ENCODE peak calls at places on chromosome 18, in four cellular contexts. O, W, D and P are unnamed samples.
A peak's percentile ranks its signal among the peaks of the same experiment; 100 is the strongest.

GRCh38 chr18:67875936-67876335 is 359.4 kb upstream of the DSEL start:
- DNase-seq in O (no peak), W (no peak), D (no peak), P (no peak)

GRCh38 chr18:57832730-57833129 is 29.6 kb upstream of the ATP8B1 start:
- DNase-seq in O (no peak), W (no peak), D (no peak), P (no peak)

GRCh38 chr18:56815926-56816325 is 164.8 kb downstream of the WDR7 start:
- DNase-seq in O (no peak), W (no peak), D (no peak), P (no peak)

GRCh38 chr18:48470484-48471180 is 61.4 kb upstream of the ZBTB7C start:
- DNase-seq in O (no peak), W (no peak), D (no peak), P (no peak)

GRCh38 chr18:79401494-79402208 is 5.9 kb downstream of the NFATC1 start:
- DNase-seq in O (no peak), W (no peak), D (no peak), P (no peak)

GRCh38 chr18:49560277-49561126 is 1.4 kb upstream of the LIPG start:
- DNase-seq in O (peak; percentile 48), W (peak; percentile 7), D (peak; percentile 64), P (peak; percentile 8)

GRCh38 chr18:32437080-32437834 is 33.4 kb downstream of the GAREM1 start:
- DNase-seq in O (no peak), W (no peak), D (no peak), P (no peak)

GRCh38 chr18:74665905-74666304 is 68.2 kb downstream of the ZNF407 start:
- DNase-seq in O (no peak), W (no peak), D (no peak), P (no peak)

GRCh38 chr18:9808530-9809241 is 77.1 kb upstream of the TXNDC2 start:
- DNase-seq in O (no peak), W (no peak), D (no peak), P (no peak)

GRCh38 chr18:77071061-77071460 is 61.5 kb downstream of the MBP start:
- DNase-seq in O (no peak), W (no peak), D (no peak), P (no peak)

GRCh38 chr18:79182047-79182713 is 113.0 kb downstream of the ATP9B start:
- DNase-seq in O (no peak), W (no peak), D (no peak), P (no peak)

GRCh38 chr18:49572935-49573334 is 11.1 kb downstream of the LIPG start:
- DNase-seq in O (no peak), W (no peak), D (no peak), P (no peak)